ENCODE peak calls at places on chromosome 3, in six cellular contexts. One of them, this sample, is unnamed.
A peak's percentile ranks its signal among the peaks of the same experiment; 100 is the strongest.

GRCh38 chr3:178310833-178311380 is 225.3 kb upstream of the KCNMB2 start:
- DNase-seq in fibroblast of lung: no peak
- DNase-seq in epithelial cell of esophagus: no peak
- DNase-seq in ovary: no peak
- DNase-seq in cardiac muscle cell: no peak
- DNase-seq in HCT116: no peak
- DNase-seq in this sample: no peak

GRCh38 chr3:139202226-139202958 is 141.4 kb upstream of the MRPS22 start:
- DNase-seq in fibroblast of lung: no peak
- DNase-seq in epithelial cell of esophagus: peak; percentile 45
- DNase-seq in ovary: no peak
- DNase-seq in cardiac muscle cell: peak; percentile 78
- DNase-seq in HCT116: peak; percentile 54
- DNase-seq in this sample: peak; percentile 39

GRCh38 chr3:175193815-175194518 is 334.8 kb downstream of the NAALADL2 start:
- DNase-seq in fibroblast of lung: peak; percentile 16
- DNase-seq in epithelial cell of esophagus: peak; percentile 88
- DNase-seq in ovary: no peak
- DNase-seq in cardiac muscle cell: no peak
- DNase-seq in HCT116: peak; percentile 35
- DNase-seq in this sample: no peak

GRCh38 chr3:151213881-151214280 is 10.9 kb upstream of the GPR171 start:
- DNase-seq in fibroblast of lung: peak; percentile 46
- DNase-seq in epithelial cell of esophagus: no peak
- DNase-seq in ovary: no peak
- DNase-seq in cardiac muscle cell: no peak
- DNase-seq in HCT116: no peak
- DNase-seq in this sample: no peak

GRCh38 chr3:157255797-157256196 is 95.8 kb upstream of the CCNL1 start:
- DNase-seq in fibroblast of lung: no peak
- DNase-seq in epithelial cell of esophagus: no peak
- DNase-seq in ovary: no peak
- DNase-seq in cardiac muscle cell: no peak
- DNase-seq in HCT116: no peak
- DNase-seq in this sample: no peak

GRCh38 chr3:129238945-129239705 is 10.3 kb upstream of the COPG1 start:
- DNase-seq in fibroblast of lung: peak; percentile 72
- DNase-seq in epithelial cell of esophagus: peak; percentile 81
- DNase-seq in ovary: no peak
- DNase-seq in cardiac muscle cell: no peak
- DNase-seq in HCT116: no peak
- DNase-seq in this sample: no peak

GRCh38 chr3:30421261-30421660 is 185.1 kb upstream of the TGFBR2 start:
- DNase-seq in fibroblast of lung: peak; percentile 95
- DNase-seq in epithelial cell of esophagus: peak; percentile 80
- DNase-seq in ovary: no peak
- DNase-seq in cardiac muscle cell: no peak
- DNase-seq in HCT116: no peak
- DNase-seq in this sample: no peak

GRCh38 chr3:197466586-197467399 is 89.0 kb downstream of the BDH1 start:
- DNase-seq in fibroblast of lung: peak; percentile 71
- DNase-seq in epithelial cell of esophagus: peak; percentile 59
- DNase-seq in ovary: no peak
- DNase-seq in cardiac muscle cell: no peak
- DNase-seq in HCT116: no peak
- DNase-seq in this sample: peak; percentile 70

GRCh38 chr3:143331336-143331735 is 211.8 kb downstream of the CHST2 start:
- DNase-seq in fibroblast of lung: peak; percentile 33
- DNase-seq in epithelial cell of esophagus: no peak
- DNase-seq in ovary: no peak
- DNase-seq in cardiac muscle cell: no peak
- DNase-seq in HCT116: no peak
- DNase-seq in this sample: no peak

GRCh38 chr3:71873093-71873611 is 88.2 kb upstream of the PROK2 start:
- DNase-seq in fibroblast of lung: no peak
- DNase-seq in epithelial cell of esophagus: no peak
- DNase-seq in ovary: no peak
- DNase-seq in cardiac muscle cell: no peak
- DNase-seq in HCT116: no peak
- DNase-seq in this sample: no peak

GRCh38 chr3:192935441-192935840 is 17.8 kb upstream of the MB21D2 start:
- DNase-seq in fibroblast of lung: no peak
- DNase-seq in epithelial cell of esophagus: peak; percentile 42
- DNase-seq in ovary: no peak
- DNase-seq in cardiac muscle cell: no peak
- DNase-seq in HCT116: no peak
- DNase-seq in this sample: no peak

GRCh38 chr3:141240290-141241247 is 8.9 kb downstream of the PXYLP1 start:
- DNase-seq in fibroblast of lung: no peak
- DNase-seq in epithelial cell of esophagus: peak; percentile 43
- DNase-seq in ovary: no peak
- DNase-seq in cardiac muscle cell: no peak
- DNase-seq in HCT116: no peak
- DNase-seq in this sample: no peak

GRCh38 chr3:43770426-43771103 is 79.8 kb downstream of the ABHD5 start:
- DNase-seq in fibroblast of lung: no peak
- DNase-seq in epithelial cell of esophagus: peak; percentile 24
- DNase-seq in ovary: no peak
- DNase-seq in cardiac muscle cell: no peak
- DNase-seq in HCT116: no peak
- DNase-seq in this sample: peak; percentile 84

DNA sequence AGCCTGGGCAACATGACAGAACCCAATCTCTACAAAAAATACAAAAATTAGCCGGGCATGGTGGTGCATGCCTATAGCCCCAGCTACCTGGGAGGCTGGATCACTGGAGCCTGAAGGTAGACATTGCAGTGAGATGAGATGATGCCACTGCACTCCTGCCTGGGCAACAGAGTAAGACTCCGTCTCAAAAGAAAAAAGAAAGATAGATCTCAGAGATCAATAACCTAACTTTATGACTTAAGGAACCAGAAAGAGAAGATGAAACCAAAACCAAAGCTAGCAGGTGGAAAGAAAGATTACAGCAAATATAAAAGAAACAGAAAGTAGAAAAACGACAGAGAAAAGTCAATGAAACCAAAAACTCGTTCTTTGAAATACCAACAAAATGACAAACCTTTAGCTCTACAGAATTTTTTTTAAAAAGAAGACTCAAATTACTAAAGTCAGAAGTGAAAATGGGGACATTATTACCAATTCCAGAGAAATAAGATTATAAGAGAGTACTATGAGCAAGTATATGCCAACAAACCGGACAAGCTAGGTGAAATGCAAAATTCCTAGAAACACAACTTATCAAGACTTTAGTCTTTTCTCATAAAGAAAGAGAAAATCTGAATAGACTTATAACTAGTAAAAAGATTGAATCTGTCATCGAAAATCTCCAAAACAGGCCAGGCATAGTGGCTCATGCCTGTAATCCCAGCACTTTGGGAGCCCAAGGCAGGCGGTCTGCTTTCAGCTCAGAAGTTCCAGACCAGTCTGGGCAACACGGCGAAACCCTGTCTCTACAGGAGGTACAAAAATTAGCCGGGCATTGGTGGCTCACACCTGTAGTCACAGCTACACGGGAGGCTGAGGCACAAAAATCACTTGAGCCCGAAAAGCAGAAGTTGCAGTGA is 35.1 kb downstream of the ACAP2 start:
- DNase-seq in fibroblast of lung: no peak
- DNase-seq in epithelial cell of esophagus: no peak
- DNase-seq in ovary: no peak
- DNase-seq in cardiac muscle cell: no peak
- DNase-seq in HCT116: no peak
- DNase-seq in this sample: no peak
- H3K4me3 ChIP-seq in fibroblast of lung: no peak overlapping the region
- H3K4me3 ChIP-seq in epithelial cell of esophagus: no peak overlapping the region
- H3K4me3 ChIP-seq in ovary: no peak overlapping the region
- H3K4me3 ChIP-seq in cardiac muscle cell: no peak overlapping the region
- H3K4me3 ChIP-seq in HCT116: no peak overlapping the region
- H3K4me3 ChIP-seq in this sample: no peak overlapping the region

GRCh38 chr3:99794485-99794884 is 23.2 kb upstream of the CMSS1 start:
- DNase-seq in fibroblast of lung: no peak
- DNase-seq in epithelial cell of esophagus: no peak
- DNase-seq in ovary: no peak
- DNase-seq in cardiac muscle cell: no peak
- DNase-seq in HCT116: no peak
- DNase-seq in this sample: no peak

GRCh38 chr3:99789322-99789721 is 28.3 kb upstream of the CMSS1 start:
- DNase-seq in fibroblast of lung: peak; percentile 81
- DNase-seq in epithelial cell of esophagus: peak; percentile 66
- DNase-seq in ovary: peak; percentile 20
- DNase-seq in cardiac muscle cell: peak; percentile 48
- DNase-seq in HCT116: peak; percentile 57
- DNase-seq in this sample: peak; percentile 53
- TF ChIP-seq CTCF in fibroblast of lung: peak; percentile 85
- TF ChIP-seq CTCF in epithelial cell of esophagus: peak; percentile 84
- TF ChIP-seq CTCF in ovary: no peak
- TF ChIP-seq CTCF in cardiac muscle cell: peak; percentile 78
- TF ChIP-seq CTCF in HCT116: peak; percentile 76
- TF ChIP-seq CTCF in this sample: peak; percentile 82

DNA sequence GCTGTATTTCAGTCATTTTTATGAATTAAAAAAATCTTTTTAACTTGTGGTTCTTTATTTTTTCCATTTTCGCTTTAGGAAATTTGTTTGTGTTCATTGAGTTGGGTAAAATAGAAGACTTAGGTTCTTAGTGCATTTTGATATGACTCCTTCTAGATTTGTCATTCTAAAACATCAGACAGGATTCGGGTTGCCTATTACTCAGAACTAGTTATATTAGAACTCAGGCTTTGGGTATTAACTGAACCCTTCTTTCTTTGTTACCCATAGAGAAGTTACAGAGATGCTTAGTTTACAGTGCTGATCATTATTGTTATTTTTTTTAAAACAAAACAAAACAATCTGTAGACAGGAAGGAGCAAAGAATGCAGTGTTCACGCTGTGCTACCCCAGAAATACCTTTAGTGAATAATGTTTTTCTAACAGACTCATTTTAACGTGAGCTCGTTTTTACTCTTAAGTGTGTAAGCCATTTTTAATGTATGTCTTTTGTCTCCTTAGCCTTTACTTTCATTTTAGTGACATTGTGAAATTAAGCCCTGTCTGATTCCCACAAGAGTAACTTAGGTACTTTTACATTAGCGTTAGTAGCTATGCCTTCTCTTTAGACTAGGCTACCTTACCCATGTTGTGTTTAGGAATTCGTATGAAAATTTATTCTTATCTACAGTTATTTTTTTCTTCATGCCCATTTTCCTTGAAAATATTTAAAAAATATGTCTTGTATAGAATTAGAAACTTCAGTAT is 53.4 kb downstream of the CMC1 start:
- DNase-seq in fibroblast of lung: no peak
- DNase-seq in epithelial cell of esophagus: no peak
- DNase-seq in ovary: no peak
- DNase-seq in cardiac muscle cell: no peak
- DNase-seq in HCT116: no peak
- DNase-seq in this sample: no peak
- H3K4me3 ChIP-seq in fibroblast of lung: no peak overlapping the region
- H3K4me3 ChIP-seq in epithelial cell of esophagus: no peak overlapping the region
- H3K4me3 ChIP-seq in ovary: no peak overlapping the region
- H3K4me3 ChIP-seq in cardiac muscle cell: no peak overlapping the region
- H3K4me3 ChIP-seq in HCT116: no peak overlapping the region
- H3K4me3 ChIP-seq in this sample: no peak overlapping the region

DNA sequence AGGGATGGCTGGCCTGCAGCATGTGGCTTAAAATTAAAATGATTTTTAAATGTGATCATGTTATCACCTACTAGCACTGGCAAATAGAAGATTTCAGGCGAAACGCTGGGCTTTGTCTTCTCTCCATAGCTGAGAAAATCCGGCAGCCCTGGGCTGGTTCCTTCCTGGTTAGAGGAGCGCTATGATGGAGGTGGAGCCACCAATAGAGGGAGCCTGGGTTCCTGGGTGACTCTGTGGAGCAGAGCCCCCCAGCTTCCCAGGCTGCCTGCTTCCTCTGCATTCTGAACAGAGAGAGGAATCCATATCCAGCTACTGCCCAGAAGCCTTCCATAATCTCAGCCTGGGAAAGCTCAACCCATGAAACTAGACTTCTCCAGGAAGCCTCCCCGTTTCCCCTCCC is 32.6 kb upstream of the IQSEC1 start:
- DNase-seq in fibroblast of lung: no peak
- DNase-seq in epithelial cell of esophagus: no peak
- DNase-seq in ovary: no peak
- DNase-seq in cardiac muscle cell: no peak
- DNase-seq in HCT116: no peak
- DNase-seq in this sample: no peak
- TF ChIP-seq CTCF in fibroblast of lung: no peak
- TF ChIP-seq CTCF in epithelial cell of esophagus: no peak
- TF ChIP-seq CTCF in ovary: no peak
- TF ChIP-seq CTCF in cardiac muscle cell: no peak
- TF ChIP-seq CTCF in HCT116: no peak
- TF ChIP-seq CTCF in this sample: no peak

DNA sequence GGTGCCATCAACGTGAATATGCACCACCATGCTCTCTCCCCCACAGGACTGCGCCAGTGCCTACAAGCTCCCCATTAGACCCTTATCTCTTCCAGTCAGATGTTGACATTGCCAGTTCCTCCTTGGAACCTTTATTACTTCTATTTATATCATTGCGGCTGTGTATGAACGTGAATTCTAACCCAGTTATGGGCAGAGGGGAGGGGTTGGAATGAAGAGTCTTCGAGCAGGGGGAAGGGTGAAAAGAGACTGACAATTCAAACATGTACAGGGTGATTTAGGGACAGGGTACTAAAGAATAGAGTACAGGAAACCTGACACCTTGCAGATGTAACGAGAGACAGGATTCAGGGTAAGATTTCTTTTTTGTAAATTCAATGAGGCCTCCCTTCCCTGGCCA is 41.8 kb upstream of the ST6GAL1 start:
- DNase-seq in fibroblast of lung: no peak
- DNase-seq in epithelial cell of esophagus: no peak
- DNase-seq in ovary: no peak
- DNase-seq in cardiac muscle cell: peak; percentile 34
- DNase-seq in HCT116: no peak
- DNase-seq in this sample: no peak
- H3K4me3 ChIP-seq in fibroblast of lung: no peak overlapping the region
- H3K4me3 ChIP-seq in epithelial cell of esophagus: no peak overlapping the region
- H3K4me3 ChIP-seq in ovary: no peak overlapping the region
- H3K4me3 ChIP-seq in cardiac muscle cell: no peak overlapping the region
- H3K4me3 ChIP-seq in HCT116: no peak overlapping the region
- H3K4me3 ChIP-seq in this sample: no peak overlapping the region

GRCh38 chr3:5305681-5305983 is 118.1 kb downstream of the EDEM1 start:
- DNase-seq in fibroblast of lung: no peak
- DNase-seq in epithelial cell of esophagus: no peak
- DNase-seq in ovary: no peak
- DNase-seq in cardiac muscle cell: no peak
- DNase-seq in HCT116: no peak
- DNase-seq in this sample: no peak
- TF ChIP-seq CTCF in fibroblast of lung: no peak
- TF ChIP-seq CTCF in epithelial cell of esophagus: no peak
- TF ChIP-seq CTCF in ovary: no peak
- TF ChIP-seq CTCF in cardiac muscle cell: no peak
- TF ChIP-seq CTCF in HCT116: no peak
- TF ChIP-seq CTCF in this sample: no peak

GRCh38 chr3:57594144-57594543 is 3.0 kb downstream of the ARF4 start:
- DNase-seq in fibroblast of lung: no peak
- DNase-seq in epithelial cell of esophagus: no peak
- DNase-seq in ovary: no peak
- DNase-seq in cardiac muscle cell: no peak
- DNase-seq in HCT116: no peak
- DNase-seq in this sample: no peak
- H3K4me3 ChIP-seq in fibroblast of lung: peak overlapping the region; percentile 87
- H3K4me3 ChIP-seq in epithelial cell of esophagus: no peak overlapping the region
- H3K4me3 ChIP-seq in ovary: no peak overlapping the region
- H3K4me3 ChIP-seq in cardiac muscle cell: no peak overlapping the region
- H3K4me3 ChIP-seq in HCT116: no peak overlapping the region
- H3K4me3 ChIP-seq in this sample: no peak overlapping the region